ENCODE peak calls at places on chromosome 2, in eight cellular contexts. V is brain microvascular endothelial cell; Q is CD8-positive, alpha-beta T cell; X is aorta; U is Panc1; O is IMR-90; G is CD4-positive, CD25-positive, alpha-beta regulatory T cell; W is cardiac muscle cell. H is an unnamed sample.

GRCh38 chr2:190468814-190469569 is 60.8 kb downstream of the MFSD6 start:
- DNase-seq in V (peak; percentile 97), Q (no peak), X (peak; percentile 70), U (peak; percentile 25), O (peak; percentile 99), G (no peak), W (peak; percentile 51), H (no peak)

GRCh38 chr2:188600536-188601210 is 309.0 kb downstream of the GULP1 start:
- DNase-seq in V (peak; percentile 41), Q (no peak), X (no peak), U (no peak), O (peak; percentile 82), G (no peak), W (no peak), H (no peak)

GRCh38 chr2:153872311-153873061 is 764 bp downstream of the GALNT13 start:
- DNase-seq in V (no peak), Q (no peak), X (no peak), U (no peak), O (no peak), G (no peak), W (peak; percentile 15), H (peak; percentile 20)

GRCh38 chr2:6977095-6977777 is 60.0 kb downstream of the RNF144A start:
- DNase-seq in V (no peak), Q (no peak), X (peak; percentile 62), U (peak; percentile 42), O (no peak), G (no peak), W (no peak), H (no peak)

GRCh38 chr2:191166111-191166755 is 15.4 kb upstream of the STAT4 start:
- DNase-seq in V (peak; percentile 63), Q (no peak), X (no peak), U (no peak), O (peak; percentile 89), G (no peak), W (peak; percentile 71), H (no peak)

GRCh38 chr2:120820263-120820884 is 84.7 kb downstream of the GLI2 start:
- DNase-seq in V (peak; percentile 25), Q (no peak), X (peak; percentile 42), U (no peak), O (peak; percentile 90), G (no peak), W (peak; percentile 73), H (peak; percentile 87)

GRCh38 chr2:142588269-142588668 is 289.2 kb upstream of the KYNU start:
- DNase-seq in V (no peak), Q (no peak), X (no peak), U (no peak), O (no peak), G (no peak), W (no peak), H (no peak)

GRCh38 chr2:26011990-26012856 is 21.7 kb upstream of the RAB10 start:
- DNase-seq in V (no peak), Q (no peak), X (peak; percentile 61), U (peak; percentile 95), O (peak; percentile 81), G (no peak), W (peak; percentile 83), H (peak; percentile 88)

GRCh38 chr2:14634885-14635871 is 2.7 kb downstream of the LRATD1 start:
- DNase-seq in V (peak; percentile 28), Q (no peak), X (peak; percentile 60), U (no peak), O (peak; percentile 16), G (no peak), W (peak; percentile 75), H (peak; percentile 95)

GRCh38 chr2:126751477-126751876 is 95.5 kb downstream of the GYPC start:
- DNase-seq in V (no peak), Q (no peak), X (no peak), U (no peak), O (no peak), G (no peak), W (no peak), H (no peak)

GRCh38 chr2:46269545-46270273 is 27.5 kb upstream of the EPAS1 start:
- DNase-seq in V (peak; percentile 30), Q (no peak), X (no peak), U (no peak), O (peak; percentile 31), G (no peak), W (no peak), H (no peak)

GRCh38 chr2:218863021-218863520 is 3.5 kb downstream of the WNT6 start:
- DNase-seq in V (no peak), Q (no peak), X (no peak), U (no peak), O (no peak), G (no peak), W (no peak), H (no peak)

GRCh38 chr2:184679219-184680018 is 81.1 kb downstream of the ZNF804A start:
- DNase-seq in V (no peak), Q (no peak), X (no peak), U (no peak), O (no peak), G (no peak), W (no peak), H (no peak)

GRCh38 chr2:54983345-54984235 is 66.7 kb downstream of the RTN4 start:
- DNase-seq in V (no peak), Q (no peak), X (no peak), U (peak; percentile 33), O (no peak), G (no peak), W (no peak), H (no peak)

DNA sequence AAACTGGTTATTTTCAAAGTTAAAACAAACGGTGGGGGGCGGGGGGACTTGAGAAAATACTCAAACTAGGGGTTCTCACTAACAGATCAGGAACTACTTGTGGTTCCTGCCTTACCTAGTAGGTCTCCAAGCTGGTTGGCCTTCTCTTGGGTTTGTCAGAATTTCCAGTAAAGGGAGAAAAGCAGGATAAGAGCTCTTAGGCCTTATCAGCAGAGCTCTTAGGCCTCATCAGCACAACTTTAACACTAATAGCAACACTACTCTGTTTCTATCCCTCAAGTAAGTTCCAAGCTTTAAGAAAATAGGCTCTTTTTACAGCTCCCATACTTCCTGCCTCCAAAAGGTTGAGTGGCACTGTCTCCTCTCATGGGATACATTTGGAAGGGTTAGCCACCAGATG is 6.4 kb downstream of the FBXO11 start:
- DNase-seq in V (no peak), Q (no peak), X (no peak), U (no peak), O (no peak), G (no peak), W (peak; percentile 28), H (no peak)
- H3K4me3 ChIP-seq in V (no peak overlapping the region), Q (no peak overlapping the region), X (no peak overlapping the region), U (no peak overlapping the region), O (no peak overlapping the region), G (peak overlapping the region; percentile 47), W (no peak overlapping the region), H (no peak overlapping the region)

DNA sequence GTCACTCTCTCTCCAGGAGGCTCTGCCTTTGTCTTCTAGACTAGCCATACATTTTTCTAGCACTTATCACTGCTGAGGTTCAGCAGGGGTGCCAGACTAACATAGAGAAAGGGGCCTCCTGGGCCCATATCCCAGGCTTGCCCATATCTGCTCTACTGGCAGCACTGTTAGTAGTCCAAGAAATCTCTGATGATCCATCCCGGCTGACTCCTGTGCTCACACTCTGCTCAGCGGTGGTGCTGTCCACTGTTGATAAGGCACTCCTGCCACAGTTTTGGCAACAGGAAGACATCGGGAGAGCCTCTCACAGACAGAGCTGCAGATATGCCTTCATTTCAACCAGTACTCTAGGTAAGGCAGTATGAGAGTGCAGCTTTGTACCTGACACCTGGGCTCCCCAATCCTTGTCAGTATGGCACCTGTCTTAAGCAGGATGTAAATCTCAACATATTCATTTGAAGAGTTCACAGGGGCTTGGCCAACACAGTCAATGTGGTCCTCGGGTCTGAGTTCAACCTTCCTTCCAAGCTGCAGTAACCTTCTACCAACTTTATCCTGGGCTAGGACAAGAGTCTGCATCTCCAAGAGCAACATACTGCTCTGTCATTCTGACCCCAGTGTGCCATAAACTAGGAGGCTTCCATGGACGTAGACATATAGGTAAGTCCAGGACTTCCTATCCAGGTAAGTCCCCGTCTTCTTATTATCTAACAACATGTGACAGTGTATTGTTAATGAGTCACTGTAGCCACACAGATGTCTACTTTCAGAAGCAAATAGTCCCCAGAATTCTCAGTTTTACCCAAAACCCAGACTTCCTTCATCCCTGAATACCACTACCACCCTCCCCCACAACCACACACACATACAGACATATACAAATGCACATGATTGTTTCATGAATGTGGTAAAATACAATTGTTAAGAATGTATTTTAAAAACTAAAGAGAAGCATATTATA is 16.2 kb downstream of the KLF7 start:
- DNase-seq in V (no peak), Q (no peak), X (no peak), U (no peak), O (peak; percentile 50), G (no peak), W (peak; percentile 39), H (no peak)
- H3K27ac ChIP-seq in V (no peak overlapping the region), Q (no peak overlapping the region), X (peak overlapping the region; percentile 54), U (no peak overlapping the region), O (no peak overlapping the region), G (no peak overlapping the region), W (no peak overlapping the region), H (no peak overlapping the region)

DNA sequence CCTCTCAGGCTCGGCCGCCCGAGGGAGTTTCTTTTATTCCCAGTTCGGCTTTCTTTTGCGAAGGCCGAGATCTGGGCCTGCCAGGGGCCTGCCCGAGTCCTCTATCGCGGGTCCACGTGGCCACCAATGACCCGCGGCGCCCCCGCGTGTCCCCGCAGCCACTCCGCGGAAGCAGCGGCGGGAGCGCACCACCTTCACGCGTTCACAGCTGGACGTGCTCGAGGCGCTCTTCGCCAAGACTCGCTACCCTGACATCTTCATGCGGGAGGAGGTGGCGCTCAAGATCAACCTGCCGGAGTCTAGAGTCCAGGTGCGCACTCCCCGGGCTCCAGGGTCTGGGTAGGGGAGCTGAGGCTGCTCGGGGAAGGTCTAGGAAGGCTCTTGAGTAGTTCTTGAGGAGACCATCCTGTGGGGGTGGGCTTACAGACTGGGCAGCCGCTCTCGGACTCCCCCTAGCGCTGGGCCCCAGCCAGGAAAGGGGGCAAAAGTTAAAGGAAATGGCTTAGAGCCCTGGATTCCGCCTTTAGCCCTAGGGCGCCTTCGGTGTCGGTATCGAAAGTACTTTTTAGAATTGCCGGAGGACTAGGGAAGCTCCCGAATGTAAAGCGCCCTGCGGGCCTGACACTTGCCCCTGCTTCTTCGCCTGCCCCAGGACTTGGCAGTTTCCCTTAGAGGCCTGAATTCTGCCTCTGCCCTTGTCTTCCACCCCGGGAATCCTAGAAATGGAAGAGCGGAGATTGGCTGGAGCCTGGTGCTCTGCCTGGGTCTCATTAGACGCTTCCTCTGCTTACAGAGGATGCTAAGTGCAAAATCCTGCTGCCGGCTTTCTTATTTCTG is 3.5 kb downstream of the OTX1 start:
- DNase-seq in V (no peak), Q (no peak), X (no peak), U (no peak), O (no peak), G (no peak), W (peak; percentile 2), H (peak; percentile 10)
- H3K4me3 ChIP-seq in V (no peak overlapping the region), Q (peak overlapping the region; percentile 8), X (no peak overlapping the region), U (no peak overlapping the region), O (no peak overlapping the region), G (peak overlapping the region; percentile 32), W (peak overlapping the region; percentile 7), H (no peak overlapping the region)

DNA sequence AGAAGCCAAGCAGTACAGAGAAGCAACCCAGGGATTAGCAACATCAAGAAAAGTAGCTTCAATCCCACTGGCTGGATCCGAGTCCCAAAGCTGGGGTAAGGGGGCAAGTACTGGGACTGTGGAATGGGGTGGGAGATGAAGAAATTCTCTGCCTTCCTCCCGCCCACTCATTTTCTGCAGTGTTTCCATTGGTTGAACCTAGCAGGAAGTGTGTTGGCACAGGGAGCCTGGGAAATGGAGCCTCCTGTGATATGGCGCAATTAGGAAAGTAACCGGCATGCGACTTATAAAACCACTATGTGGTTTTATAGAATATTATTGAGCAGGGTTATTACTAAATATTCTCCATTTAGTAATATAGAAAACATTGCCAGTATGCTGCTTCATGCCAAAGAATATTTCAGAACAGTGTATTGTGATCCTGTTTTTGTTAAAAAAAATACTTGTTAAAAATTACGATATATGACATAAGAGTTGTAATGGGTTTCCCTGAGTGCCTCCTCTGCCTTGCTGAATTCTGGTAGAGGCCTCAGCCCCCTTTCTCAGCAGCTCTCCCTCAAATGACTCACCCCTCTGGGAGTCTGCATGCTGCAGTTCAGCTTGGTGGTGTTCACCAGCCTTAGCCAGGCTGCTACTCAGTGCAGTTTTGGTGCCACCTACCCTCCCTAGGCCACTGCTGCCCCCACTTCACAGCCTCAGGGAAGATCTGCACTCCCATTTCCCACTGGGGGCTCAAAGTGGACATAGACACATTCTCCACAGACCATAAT is 60.5 kb downstream of the HK2 start:
- DNase-seq in V (peak; percentile 78), Q (no peak), X (no peak), U (no peak), O (peak; percentile 78), G (no peak), W (no peak), H (no peak)
- H3K27ac ChIP-seq in V (peak overlapping the region; percentile 81), Q (no peak overlapping the region), X (no peak overlapping the region), U (no peak overlapping the region), O (peak overlapping the region; percentile 78), G (no peak overlapping the region), W (peak overlapping the region; percentile 24), H (no peak overlapping the region)

H was measured in WERI-Rb-1.